ENCODE peak calls at places on chromosomes 6 and 20, in ten cellular contexts. W is BE2C, M is left cardiac atrium, A is NCI-H446 treated with DMSO at 0.1 percent for 48 hours, Y is D721Med, D is NCI-H2081, K is C1 segment of cervical spinal cord, T is heart right ventricle, O is kidney glomerular epithelial cell, N is T-cell. Z is an unnamed sample.

GRCh38 chr6:24257282-24257681 is 100.6 kb downstream of the DCDC2 start:
- DNase-seq in W (no peak), M (no peak), D (peak), K (no peak), Y (no peak), A (no peak), T (no peak), O (peak), N (no peak), Z (no peak)

GRCh38 chr20:59580208-59580980 is 23.9 kb upstream of the PHACTR3 start:
- DNase-seq in O (no peak), W (no peak), D (no peak), A (no peak), N (no peak), M (no peak), T (no peak), Y (no peak), K (no peak), Z (no peak)

GRCh38 chr20:55103188-55103587 is 627.8 kb downstream of the DOK5 start:
- DNase-seq in N (no peak), O (no peak), Y (no peak), A (no peak), K (no peak), T (no peak), M (peak), D (no peak), W (peak), Z (no peak)

GRCh38 chr6:141562801-141563763 is 569.6 kb upstream of the GJE1 start:
- DNase-seq in W (peak), T (peak), K (peak), D (peak), O (peak), Y (no peak), N (peak), A (peak), M (peak), Z (peak)

GRCh38 chr6:31203345-31203979 is 33.0 kb upstream of the POU5F1 start:
- DNase-seq in O (peak), M (no peak), A (no peak), T (no peak), D (peak), Y (no peak), N (peak), W (no peak), K (no peak), Z (no peak)

GRCh38 chr6:26250806-26251075 is 114.3 kb upstream of the BTN3A2 start:
- DNase-seq in Y (no peak), N (peak), W (peak), K (no peak), D (no peak), O (peak), A (no peak), T (peak), M (no peak), Z (no peak)

GRCh38 chr6:158575550-158575949 is 15.7 kb downstream of the TMEM181 start:
- DNase-seq in D (no peak), T (no peak), O (no peak), A (no peak), K (no peak), Y (no peak), M (no peak), W (no peak), N (no peak), Z (no peak)

GRCh38 chr20:37543828-37544227 is 16.2 kb upstream of the BLCAP start:
- DNase-seq in T (no peak), K (no peak), A (no peak), Y (no peak), N (no peak), D (no peak), M (no peak), O (no peak), W (no peak), Z (no peak)

GRCh38 chr6:81838031-81838430 is 85.5 kb upstream of the TENT5A start:
- DNase-seq in D (no peak), W (no peak), K (no peak), N (no peak), O (peak), Y (no peak), M (no peak), T (no peak), A (no peak), Z (no peak)

GRCh38 chr6:44960898-44961297 is 367.2 kb upstream of the RUNX2 start:
- DNase-seq in D (no peak), N (no peak), A (no peak), Y (no peak), O (no peak), K (no peak), W (no peak), T (no peak), M (no peak), Z (no peak)

GRCh38 chr6:164414695-164415094 is 894.7 kb downstream of the C6orf118 start:
- DNase-seq in A (no peak), K (no peak), Y (no peak), M (no peak), N (no peak), W (no peak), D (no peak), O (no peak), T (no peak), Z (no peak)

GRCh38 chr6:47168176-47168575 is 126.0 kb upstream of the ADGRF1 start:
- DNase-seq in A (no peak), K (no peak), D (peak), O (peak), M (peak), W (no peak), Y (no peak), T (no peak), N (no peak), Z (peak)

GRCh38 chr20:44862286-44862685 is 23.2 kb upstream of the YWHAB start:
- DNase-seq in K (no peak), T (no peak), Y (no peak), A (no peak), O (no peak), D (no peak), W (no peak), N (no peak), M (no peak), Z (no peak)

GRCh38 chr6:156660389-156660788 is 116.8 kb upstream of the ARID1B start:
- DNase-seq in O (no peak), Y (no peak), N (no peak), M (no peak), T (no peak), W (no peak), A (no peak), K (no peak), D (no peak), Z (no peak)

GRCh38 chr6:148629910-148630470 is 116.8 kb upstream of the UST start:
- DNase-seq in Y (no peak), A (no peak), N (no peak), W (no peak), D (no peak), O (no peak), M (no peak), K (no peak), T (no peak), Z (no peak)

GRCh38 chr6:97594834-97595233 is 311.8 kb upstream of the MMS22L start:
- DNase-seq in O (peak), T (peak), W (no peak), D (no peak), Y (no peak), N (no peak), K (no peak), M (no peak), A (no peak), Z (peak)

GRCh38 chr20:41116282-41116960 is 20.9 kb upstream of the PLCG1 start:
- DNase-seq in W (no peak), D (no peak), M (no peak), K (no peak), A (no peak), T (no peak), Y (no peak), N (no peak), O (no peak), Z (no peak)

GRCh38 chr6:111403388-111403787 is 79.6 kb downstream of the REV3L start:
- DNase-seq in O (no peak), M (no peak), Y (no peak), A (no peak), N (no peak), D (no peak), W (no peak), T (no peak), K (no peak), Z (no peak)

GRCh38 chr20:63696311-63696627 is 183 bp upstream of the TNFRSF6B start:
- DNase-seq in M (no peak), N (peak), W (peak), K (no peak), Y (no peak), D (no peak), T (peak), A (no peak), O (no peak), Z (peak)

GRCh38 chr6:169409742-169410312 is 156.2 kb upstream of the THBS2 start:
- DNase-seq in Y (no peak), A (no peak), W (no peak), O (no peak), K (no peak), T (no peak), N (no peak), D (no peak), M (no peak), Z (no peak)

GRCh38 chr6:37225350-37226169 is 32.0 kb upstream of the TBC1D22B start:
- DNase-seq in D (no peak), M (no peak), N (no peak), Y (no peak), W (no peak), T (no peak), A (no peak), K (no peak), O (no peak), Z (no peak)

GRCh38 chr20:57395111-57395959 is 4.1 kb downstream of the RBM38 start:
- DNase-seq in N (no peak), M (peak), W (no peak), Y (no peak), T (peak), K (peak), A (no peak), D (no peak), O (peak), Z (peak)

GRCh38 chr6:43434441-43434840 is 7.1 kb downstream of the ABCC10 start:
- DNase-seq in W (no peak), T (no peak), N (no peak), D (no peak), Y (no peak), K (no peak), M (peak), O (no peak), A (no peak), Z (no peak)